ENCODE peak calls at places on chromosomes 16 and 17, in four cellular contexts. M is iPS-NIHi11; V is endothelial cell of umbilical vein; W is activated naive CD8-positive, alpha-beta T cell treated with anti-CD3 and anti-CD28 coated beads, Interleukin-2, amount 50 U/mL, for 24 hours. Z is an unnamed sample.

GRCh38 chr16:67423015-67423414 is 6.7 kb upstream of the ZDHHC1 start:
- DNase-seq in M (no peak), V (no peak), W (no peak), Z (no peak)

GRCh38 chr17:61943117-61943516 is 15.3 kb upstream of the INTS2 start:
- DNase-seq in M (no peak), V (no peak), W (no peak), Z (no peak)

GRCh38 chr16:68064791-68065365 is 20.3 kb upstream of the NFATC3 start:
- DNase-seq in M (peak; percentile 85), V (peak; percentile 77), W (peak; percentile 81), Z (peak; percentile 72)

GRCh38 chr17:51684214-51684613 is 423.9 kb downstream of the UTP18 start:
- DNase-seq in M (no peak), V (no peak), W (no peak), Z (no peak)

GRCh38 chr16:10314811-10315210 is 71.0 kb upstream of the ATF7IP2 start:
- DNase-seq in M (no peak), V (no peak), W (no peak), Z (no peak)

GRCh38 chr16:76780556-76780955 is 410.4 kb upstream of the MON1B start:
- DNase-seq in M (no peak), V (no peak), W (no peak), Z (no peak)

GRCh38 chr17:74769856-74770497 is 6.2 kb downstream of the NAT9 start:
- DNase-seq in M (no peak), V (no peak), W (no peak), Z (peak; percentile 53)

GRCh38 chr17:44707755-44708400 is 587 bp upstream of the DBF4B start:
- DNase-seq in M (no peak), V (no peak), W (no peak), Z (no peak)

GRCh38 chr16:57555831-57556230 is 13.4 kb downstream of the ADGRG5 start:
- DNase-seq in M (no peak), V (no peak), W (no peak), Z (no peak)

GRCh38 chr17:79814966-79815835 is 18.3 kb upstream of the CBX8 start:
- DNase-seq in M (peak; percentile 56), V (no peak), W (no peak), Z (peak; percentile 85)

GRCh38 chr17:28941251-28941650 is 10.1 kb downstream of the PHF12 start:
- DNase-seq in M (no peak), V (no peak), W (no peak), Z (no peak)

GRCh38 chr17:42182927-42183734 is 2.1 kb downstream of the HCRT start:
- DNase-seq in M (no peak), V (peak; percentile 21), W (no peak), Z (no peak)

GRCh38 chr16:69772560-69773254 is 10.6 kb downstream of the WWP2 start:
- DNase-seq in M (no peak), V (peak; percentile 23), W (peak; percentile 31), Z (no peak)

GRCh38 chr17:34390649-34391048 is 27.6 kb upstream of the CCL1 start:
- DNase-seq in M (no peak), V (no peak), W (no peak), Z (no peak)

GRCh38 chr17:48258317-48258716 is 150.8 kb downstream of the SNX11 start:
- DNase-seq in M (no peak), V (no peak), W (no peak), Z (no peak)

GRCh38 chr16:66503030-66503429 is 46.9 kb downstream of the TK2 start:
- DNase-seq in M (no peak), V (no peak), W (no peak), Z (no peak)

GRCh38 chr17:49585422-49586027 is 9.9 kb downstream of the NXPH3 start:
- DNase-seq in M (peak; percentile 80), V (no peak), W (no peak), Z (no peak)

Z was measured in body of pancreas.